ENCODE peak calls at places on chromosomes 13 and 19, in five cellular contexts. U is AG10803, B is Calu3, Q is GM12864, L is NB4. K is an unnamed sample.

GRCh38 chr13:28340272-28340793 is 154.6 kb downstream of the FLT1 start:
- DNase-seq in U (peak; percentile 63), B (no peak), Q (no peak), L (no peak), K (no peak)

GRCh38 chr19:1009043-1009975 is 9.1 kb downstream of the GRIN3B start:
- DNase-seq in U (no peak), B (no peak), Q (no peak), L (no peak), K (no peak)

GRCh38 chr19:1654178-1654792 is 1.9 kb upstream of the TCF3 start:
- DNase-seq in U (no peak), B (no peak), Q (no peak), L (no peak), K (no peak)

GRCh38 chr13:79663420-79663819 is 182.5 kb downstream of the NDFIP2 start:
- DNase-seq in U (no peak), B (no peak), Q (no peak), L (no peak), K (no peak)

GRCh38 chr19:31592456-31592855 is 243.2 kb upstream of the TSHZ3 start:
- DNase-seq in U (no peak), B (no peak), Q (no peak), L (no peak), K (no peak)

GRCh38 chr19:49403404-49404187 is 15.5 kb downstream of the KASH5 start:
- DNase-seq in U (no peak), B (no peak), Q (no peak), L (no peak), K (no peak)

GRCh38 chr13:95713651-95714050 is 36.7 kb downstream of the DNAJC3 start:
- DNase-seq in U (peak; percentile 24), B (no peak), Q (no peak), L (no peak), K (no peak)

GRCh38 chr19:10100163-10100785 is 2.2 kb downstream of the ANGPTL6 start:
- DNase-seq in U (no peak), B (no peak), Q (no peak), L (peak; percentile 24), K (no peak)

GRCh38 chr13:26679411-26679810 is 81.2 kb downstream of the GPR12 start:
- DNase-seq in U (peak; percentile 49), B (no peak), Q (no peak), L (no peak), K (no peak)

GRCh38 chr19:52651956-52652355 is 13.8 kb upstream of the ZNF83 start:
- DNase-seq in U (no peak), B (no peak), Q (no peak), L (no peak), K (no peak)

GRCh38 chr19:10420444-10421239 is at the start of gene PDE4A:
- DNase-seq in U (no peak), B (no peak), Q (no peak), L (peak; percentile 93), K (peak; percentile 69)

GRCh38 chr19:1457031-1457739 is 7.3 kb downstream of the APC2 start:
- DNase-seq in U (no peak), B (no peak), Q (no peak), L (no peak), K (no peak)

GRCh38 chr13:29436291-29436690 is 159.2 kb downstream of the SLC7A1 start:
- DNase-seq in U (peak; percentile 70), B (no peak), Q (no peak), L (no peak), K (no peak)

GRCh38 chr19:45528744-45529453 is 21.6 kb downstream of the VASP start:
- DNase-seq in U (no peak), B (peak; percentile 51), Q (no peak), L (no peak), K (no peak)

GRCh38 chr13:113187263-113187669 is 21.2 kb downstream of the PCID2 start:
- DNase-seq in U (peak; percentile 99), B (peak; percentile 74), Q (no peak), L (peak; percentile 63), K (no peak)

GRCh38 chr19:40716031-40716654 is 543 bp downstream of the COQ8B start:
- DNase-seq in U (no peak), B (peak; percentile 79), Q (peak; percentile 43), L (no peak), K (peak; percentile 62)

GRCh38 chr19:40691421-40692211 is 1.2 kb upstream of the NUMBL start:
- DNase-seq in U (no peak), B (no peak), Q (no peak), L (peak; percentile 37), K (peak; percentile 54)

GRCh38 chr19:49056101-49056901 is 1.2 kb downstream of the CGB7 start:
- DNase-seq in U (peak; percentile 37), B (peak; percentile 85), Q (no peak), L (peak; percentile 79), K (peak; percentile 90)

GRCh38 chr13:42652642-42653415 is 78.9 kb downstream of the TNFSF11 start:
- DNase-seq in U (no peak), B (no peak), Q (no peak), L (peak; percentile 32), K (no peak)

GRCh38 chr13:96581741-96582140 is 412.5 kb downstream of the OXGR1 start:
- DNase-seq in U (no peak), B (no peak), Q (no peak), L (no peak), K (no peak)

GRCh38 chr19:5102520-5102919 is 133.6 kb downstream of the KDM4B start:
- DNase-seq in U (no peak), B (no peak), Q (no peak), L (no peak), K (no peak)

GRCh38 chr19:13781547-13781946 is 7.3 kb downstream of the C19orf53 start:
- DNase-seq in U (peak; percentile 89), B (peak; percentile 53), Q (no peak), L (no peak), K (no peak)

GRCh38 chr19:38722947-38723605 is 21.2 kb downstream of the CAPN12 start:
- DNase-seq in U (no peak), B (no peak), Q (no peak), L (no peak), K (no peak)

GRCh38 chr13:41144576-41144975 is 12.0 kb upstream of the KBTBD6 start:
- DNase-seq in U (no peak), B (no peak), Q (no peak), L (no peak), K (no peak)

GRCh38 chr19:55173717-55174409 is 6.2 kb downstream of the SYT5 start:
- DNase-seq in U (peak; percentile 73), B (peak; percentile 94), Q (no peak), L (no peak), K (peak; percentile 77)
- TF ChIP-seq CTCF in U (peak; percentile 20), B (no peak), Q (no peak), L (no peak), K (no peak)

GRCh38 chr19:44255705-44256411 is 3.8 kb upstream of the ZNF233 start:
- DNase-seq in U (no peak), B (no peak), Q (no peak), L (no peak), K (no peak)

GRCh38 chr19:44260695-44261446 is 1.2 kb downstream of the ZNF233 start:
- DNase-seq in U (no peak), B (no peak), Q (no peak), L (no peak), K (no peak)

GRCh38 chr19:44258139-44258538 is 1.5 kb upstream of the ZNF233 start:
- DNase-seq in U (no peak), B (no peak), Q (no peak), L (no peak), K (no peak)

GRCh38 chr19:44260343-44260681 is 626 bp downstream of the ZNF233 start:
- DNase-seq in U (no peak), B (peak; percentile 17), Q (no peak), L (no peak), K (no peak)

GRCh38 chr19:44258835-44259413 is 762 bp upstream of the ZNF233 start:
- DNase-seq in U (no peak), B (no peak), Q (no peak), L (no peak), K (no peak)
- TF ChIP-seq CTCF in U (no peak), B (no peak), Q (no peak), L (no peak), K (no peak)

DNA sequence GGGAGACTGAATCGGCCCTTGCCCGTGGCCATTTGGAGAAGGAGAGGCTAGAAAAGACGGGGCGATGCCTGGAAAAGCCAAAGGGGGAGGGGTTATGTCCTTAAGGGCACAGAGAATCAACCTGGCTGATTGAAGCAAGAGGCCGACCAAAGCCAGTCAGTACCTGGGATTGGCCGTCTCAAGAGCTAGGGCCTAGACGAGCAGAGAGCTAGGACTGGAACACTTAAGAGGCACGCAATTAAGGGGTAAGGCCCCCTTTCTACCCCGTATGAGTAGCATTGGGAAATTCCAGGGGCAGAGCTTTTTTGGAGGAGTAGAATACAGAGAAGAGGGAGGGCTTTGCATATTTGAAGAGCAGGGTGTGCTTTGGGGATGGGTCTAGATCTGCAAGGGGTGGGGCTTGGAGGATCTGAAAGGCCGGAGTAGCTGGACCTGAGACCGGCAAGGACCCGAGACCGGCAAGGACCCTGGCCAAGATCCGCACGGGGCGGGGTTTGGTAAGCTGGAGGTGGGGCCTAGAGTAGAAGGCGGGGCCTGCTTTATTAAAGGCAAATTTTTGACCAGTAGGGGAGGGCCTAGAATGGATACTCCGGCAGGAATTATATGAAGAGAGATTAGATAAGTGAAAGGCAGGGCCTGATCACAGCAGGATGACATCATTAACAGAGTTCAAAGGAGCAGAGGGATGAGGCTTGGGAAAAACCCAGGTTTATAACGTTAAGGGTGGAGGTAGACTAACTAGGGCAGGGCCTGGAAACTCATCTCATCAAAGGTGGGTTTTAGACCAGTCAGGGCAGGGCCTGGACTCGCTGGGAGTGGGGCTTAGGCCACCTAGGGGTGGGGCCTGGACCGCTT is 10.7 kb upstream of the CACNG6 start:
- DNase-seq in U (no peak), B (peak; percentile 98), Q (no peak), L (no peak), K (no peak)
- TF ChIP-seq CTCF in U (no peak), B (peak; percentile 34), Q (no peak), L (no peak), K (no peak)

DNA sequence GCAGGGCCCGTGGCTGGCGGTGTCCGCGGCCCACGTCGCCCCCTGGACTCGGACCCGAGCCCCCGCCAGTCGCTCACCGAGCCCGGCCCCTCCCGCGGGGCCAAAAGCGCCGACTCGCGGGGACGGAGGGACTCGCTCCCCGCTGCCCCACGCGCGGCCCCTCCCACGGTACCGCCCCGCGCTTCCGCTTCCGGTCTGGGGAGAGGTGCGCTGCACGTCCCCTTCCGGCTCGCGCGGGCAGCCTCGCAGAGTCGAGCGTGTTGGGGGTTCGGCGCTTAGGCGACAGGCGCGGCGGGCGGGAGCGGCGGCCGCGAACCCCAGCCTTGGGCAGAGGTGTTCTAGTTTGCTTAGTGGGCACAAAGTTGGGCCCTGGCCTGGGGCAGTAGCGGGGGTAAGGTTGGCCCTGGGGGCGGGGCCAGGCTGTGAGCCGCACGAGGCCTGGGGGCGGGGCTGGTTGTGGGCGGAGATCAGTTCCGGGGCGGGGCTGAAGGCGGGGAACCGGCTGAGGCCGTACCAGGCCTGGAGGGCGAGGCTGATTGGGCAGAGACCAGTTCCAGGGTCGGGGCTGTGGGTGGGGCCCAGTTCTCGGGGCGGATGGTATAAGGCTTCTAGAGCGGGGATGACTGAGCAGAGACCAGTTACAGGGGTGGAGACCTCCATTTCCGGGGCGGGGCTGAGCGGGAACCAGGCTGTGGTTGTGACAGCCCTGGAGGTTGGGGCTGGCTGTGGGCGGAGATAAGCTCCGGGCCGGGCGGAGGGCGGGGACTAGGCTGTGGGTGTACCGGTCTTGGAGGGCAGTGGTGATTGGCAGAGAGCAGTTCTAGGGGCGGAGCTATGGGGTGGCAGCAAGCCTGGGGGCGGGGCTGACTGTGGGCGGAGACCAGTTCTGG is at the start of the genes MBD3L1 and ZNF558:
- DNase-seq in U (peak; percentile 98), B (peak; percentile 96), Q (peak; percentile 93), L (peak; percentile 100), K (peak; percentile 93)
- TF ChIP-seq CTCF in U (peak; percentile 1), B (no peak), Q (no peak), L (no peak), K (peak; percentile 45)